ENCODE peak calls at places on chromosomes 4 and X, in four cellular contexts. A, T, K and B are unnamed samples.

GRCh38 chrX:9456250-9457074 is 8.4 kb upstream of the TBL1X start:
- DNase-seq in T (no peak), K (no peak), A (no peak), B (no peak)

GRCh38 chr4:126572264-126572663 is 1060.5 kb upstream of the INTU start:
- DNase-seq in T (no peak), K (no peak), A (no peak), B (no peak)

GRCh38 chr4:158253350-158253980 is 43.2 kb downstream of the TMEM144 start:
- DNase-seq in K (no peak), T (peak; percentile 62), A (no peak), B (peak; percentile 9)

GRCh38 chr4:1018147-1019020 is 7.0 kb downstream of the FGFRL1 start:
- DNase-seq in A (no peak), T (no peak), K (no peak), B (no peak)

GRCh38 chr4:6198768-6199343 is 1.5 kb downstream of the JAKMIP1 start:
- DNase-seq in T (no peak), K (no peak), A (peak; percentile 69), B (no peak)

GRCh38 chr4:70701271-70701670 is 12.9 kb downstream of the UTP3 start:
- DNase-seq in T (no peak), K (no peak), A (no peak), B (no peak)

GRCh38 chr4:61520176-61520575 is 320.1 kb downstream of the ADGRL3 start:
- DNase-seq in K (no peak), A (no peak), T (no peak), B (no peak)

GRCh38 chr4:31657859-31658258 is 937.7 kb downstream of the PCDH7 start:
- DNase-seq in T (no peak), K (no peak), A (no peak), B (no peak)

GRCh38 chr4:119172223-119172622 is 36.6 kb downstream of the MYOZ2 start:
- DNase-seq in T (no peak), K (no peak), A (no peak), B (no peak)

GRCh38 chr4:183905593-183906485 is 732 bp downstream of the STOX2 start:
- DNase-seq in T (peak; percentile 50), A (no peak), K (no peak), B (no peak)

GRCh38 chr4:55409468-55410171 is 13.9 kb downstream of the TMEM165 start:
- DNase-seq in A (no peak), T (no peak), K (no peak), B (no peak)

GRCh38 chr4:10656420-10656819 is 28.1 kb downstream of the CLNK start:
- DNase-seq in T (no peak), K (no peak), A (no peak), B (no peak)

GRCh38 chrX:317424-318067 is 1.1 kb downstream of the GTPBP6 start:
- DNase-seq in T (no peak), K (no peak), A (no peak), B (no peak)

GRCh38 chr4:6063684-6064083 is 45.5 kb upstream of the C4orf50 start:
- DNase-seq in K (no peak), T (no peak), A (no peak), B (no peak)

GRCh38 chrX:38804481-38805293 is 3.4 kb downstream of the MID1IP1 start:
- DNase-seq in K (peak; percentile 67), T (peak; percentile 37), A (peak; percentile 88), B (no peak)

GRCh38 chrX:44767308-44767707 is 76.5 kb upstream of the DUSP21 start:
- DNase-seq in K (no peak), A (no peak), T (no peak), B (no peak)

GRCh38 chrX:145041486-145041885 is 205.8 kb upstream of the SPANXN1 start:
- DNase-seq in A (no peak), K (no peak), T (no peak), B (no peak)

GRCh38 chr4:76219299-76220055 is 5.9 kb upstream of the SCARB2 start:
- DNase-seq in T (peak; percentile 46), K (no peak), A (no peak), B (no peak)

GRCh38 chrX:14039344-14039743 is 9.7 kb upstream of the GEMIN8 start:
- DNase-seq in A (no peak), K (no peak), T (peak; percentile 42), B (no peak)

GRCh38 chrX:39174761-39175417 is 373.6 kb downstream of the MID1IP1 start:
- DNase-seq in T (no peak), A (peak; percentile 78), K (no peak), B (no peak)

GRCh38 chr4:80006935-80007744 is 65.9 kb downstream of the ANTXR2 start:
- DNase-seq in K (no peak), T (no peak), A (no peak), B (no peak)

GRCh38 chr4:10098770-10099139 is 17.8 kb downstream of the WDR1 start:
- DNase-seq in K (no peak), A (no peak), T (no peak), B (no peak)

GRCh38 chr4:48175328-48175727 is 41.3 kb upstream of the TXK start:
- DNase-seq in A (no peak), T (no peak), K (no peak), B (no peak)

GRCh38 chr4:73609688-73610087 is 10.5 kb downstream of the RASSF6 start:
- DNase-seq in A (no peak), K (no peak), T (no peak), B (no peak)

GRCh38 chr4:5784960-5785611 is 74.1 kb downstream of the EVC start:
- DNase-seq in A (peak; percentile 73), K (no peak), T (no peak), B (no peak)

GRCh38 chr4:188299161-188299560 is 159.9 kb downstream of the TRIML1 start:
- DNase-seq in T (no peak), K (no peak), A (no peak), B (no peak)

GRCh38 chrX:133218329-133218728 is at the start of gene TFDP3:
- DNase-seq in T (no peak), K (no peak), A (no peak), B (no peak)

GRCh38 chr4:144967161-144967560 is 130.8 kb downstream of the ANAPC10 start:
- DNase-seq in T (no peak), A (no peak), K (no peak), B (no peak)

GRCh38 chrX:56248492-56248891 is 16.3 kb downstream of the KLF8 start:
- DNase-seq in T (peak; percentile 58), K (no peak), A (no peak), B (no peak)

GRCh38 chr4:16443504-16444088 is 217.3 kb upstream of the TAPT1 start:
- DNase-seq in A (no peak), T (no peak), K (no peak), B (no peak)

GRCh38 chr4:187016101-187016500 is 292.4 kb upstream of the FAT1 start:
- DNase-seq in K (no peak), T (no peak), A (no peak), B (no peak)

GRCh38 chrX:16870861-16871584 is 861 bp upstream of the RBBP7 start:
- DNase-seq in T (peak; percentile 26), A (peak; percentile 89), K (peak; percentile 71), B (no peak)

GRCh38 chrX:120244735-120245498 is 5.7 kb upstream of the ZBTB33 start:
- DNase-seq in A (peak; percentile 94), T (peak; percentile 83), K (peak; percentile 84), B (peak; percentile 23)
- TF ChIP-seq POLR2A in A (no peak), T (peak; percentile 22), K (no peak), B (peak; percentile 27)

DNA sequence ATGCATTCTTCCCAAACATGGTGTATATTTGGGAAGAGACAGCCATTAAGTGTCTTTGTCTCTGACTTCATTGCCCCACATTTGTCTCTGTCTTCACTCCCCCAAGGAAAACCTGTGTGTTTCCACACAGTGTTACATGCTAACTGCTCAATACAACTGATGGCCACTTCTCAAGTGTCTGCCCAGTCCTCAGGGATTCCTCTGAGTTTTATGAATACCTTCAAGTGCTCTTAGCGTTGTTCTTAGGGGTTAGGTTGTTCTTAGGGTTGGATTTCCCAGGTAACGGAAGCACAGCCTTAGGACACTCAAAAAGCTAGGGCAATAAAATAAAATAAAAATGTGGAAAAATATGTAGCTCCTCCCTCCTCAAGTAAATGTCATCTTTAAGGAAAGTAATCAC is 64.7 kb upstream of the PLAC8 start:
- DNase-seq in K (no peak), T (no peak), A (no peak), B (no peak)
- TF ChIP-seq POLR2A in K (no peak), T (no peak), A (no peak), B (no peak)

GRCh38 chr4:132344924-132345828 is 803.9 kb upstream of the PCDH10 start:
- DNase-seq in K (no peak), A (no peak), T (no peak), B (peak; percentile 13)
- TF ChIP-seq POLR2A in K (no peak), A (no peak), T (no peak), B (peak; percentile 15)

GRCh38 chr4:88283661-88284377 is 542 bp downstream of the PPM1K start:
- DNase-seq in T (peak; percentile 73), K (peak; percentile 85), A (peak; percentile 92), B (peak; percentile 23)
- TF ChIP-seq POLR2A in T (peak; percentile 33), K (no peak), A (no peak), B (peak; percentile 5)

GRCh38 chr4:122151982-122152698 is at the start of gene BLTP1:
- DNase-seq in T (peak; percentile 85), K (peak; percentile 93), A (peak; percentile 97), B (peak; percentile 59)
- TF ChIP-seq POLR2A in T (peak; percentile 76), K (no peak), A (no peak), B (peak; percentile 79)